ENCODE peak calls at places on chromosome 6, in nine cellular contexts. L is hepatocyte, U is keratinocyte, D is T-helper 2 cell, Q is AG10803, W is epithelial cell of proximal tubule, R is cardiac muscle cell, A is hippocampal formation, E is GM13976. J is an unnamed sample.

GRCh38 chr6:103783344-103783743 is 1076.4 kb downstream of the HACE1 start:
- DNase-seq in W (no peak), U (no peak), L (no peak), E (no peak), D (no peak), R (peak), Q (no peak), A (no peak), J (peak)

GRCh38 chr6:85641916-85642773 is 541 bp downstream of the SYNCRIP start:
- DNase-seq in Q (peak), A (peak), D (peak), W (no peak), E (peak), L (peak), R (peak), U (no peak), J (peak)

GRCh38 chr6:20402181-20403079 is 751 bp downstream of the E2F3 start:
- DNase-seq in A (no peak), L (peak), U (no peak), D (peak), E (peak), Q (peak), W (no peak), R (peak), J (no peak)

GRCh38 chr6:121310495-121310894 is 23.8 kb downstream of the TBC1D32 start:
- DNase-seq in U (no peak), R (no peak), W (no peak), A (no peak), Q (peak), E (no peak), D (no peak), L (no peak), J (no peak)

GRCh38 chr6:157461000-157461915 is 80.3 kb downstream of the ZDHHC14 start:
- DNase-seq in E (peak), R (no peak), A (no peak), W (peak), U (no peak), L (peak), Q (peak), D (no peak), J (no peak)

GRCh38 chr6:108798672-108799355 is 49.4 kb upstream of the ARMC2 start:
- DNase-seq in U (no peak), D (no peak), A (peak), L (no peak), R (peak), E (no peak), W (no peak), Q (no peak), J (peak)

GRCh38 chr6:136640132-136640915 is 90.1 kb upstream of the MAP7 start:
- DNase-seq in U (no peak), W (peak), E (no peak), Q (peak), L (no peak), A (no peak), R (no peak), D (no peak), J (no peak)

GRCh38 chr6:31580807-31581437 is 1.3 kb downstream of the LTB start:
- DNase-seq in Q (peak), A (peak), E (peak), W (no peak), U (no peak), R (peak), D (peak), L (peak), J (peak)

GRCh38 chr6:52423971-52424381 is 3.8 kb downstream of the EFHC1 start:
- DNase-seq in L (no peak), A (no peak), U (no peak), D (no peak), E (no peak), Q (peak), W (peak), R (no peak), J (no peak)

GRCh38 chr6:21522773-21523490 is 70.6 kb upstream of the SOX4 start:
- DNase-seq in Q (no peak), L (no peak), A (no peak), D (no peak), W (no peak), E (no peak), R (no peak), U (no peak), J (peak)

GRCh38 chr6:130417951-130418350 is 52.1 kb downstream of the TMEM200A start:
- DNase-seq in U (no peak), W (no peak), R (no peak), L (no peak), A (no peak), Q (peak), E (no peak), D (no peak), J (no peak)

GRCh38 chr6:156780117-156780641 is 3.0 kb downstream of the ARID1B start:
- DNase-seq in L (peak), Q (peak), W (peak), E (peak), A (peak), R (peak), D (no peak), U (peak), J (peak)

GRCh38 chr6:20861479-20861878 is 327.2 kb downstream of the CDKAL1 start:
- DNase-seq in U (no peak), L (no peak), E (no peak), A (no peak), R (no peak), Q (peak), D (no peak), W (no peak), J (no peak)

GRCh38 chr6:106666290-106667021 is 37.1 kb downstream of the QRSL1 start:
- DNase-seq in U (no peak), L (no peak), Q (no peak), R (no peak), A (no peak), E (peak), W (no peak), D (no peak), J (no peak)

GRCh38 chr6:117298941-117299340 is 33.6 kb downstream of the VGLL2 start:
- DNase-seq in W (no peak), E (no peak), R (no peak), D (no peak), A (no peak), Q (no peak), U (no peak), L (no peak), J (no peak)

GRCh38 chr6:105384004-105384403 is 18.9 kb downstream of the PREP start:
- DNase-seq in L (no peak), U (no peak), R (no peak), D (no peak), W (no peak), E (no peak), Q (no peak), A (no peak), J (no peak)

GRCh38 chr6:43029120-43029519 is 7.7 kb downstream of the RRP36 start:
- DNase-seq in A (no peak), U (no peak), E (no peak), Q (no peak), R (no peak), D (no peak), L (no peak), W (no peak), J (no peak)

GRCh38 chr6:157304840-157305675 is 18.3 kb downstream of the TMEM242 start:
- DNase-seq in U (no peak), D (no peak), E (no peak), A (no peak), Q (peak), W (no peak), L (peak), R (no peak), J (no peak)

GRCh38 chr6:80457044-80457933 is 350.8 kb downstream of the BCKDHB start:
- DNase-seq in A (peak), U (peak), D (no peak), Q (peak), R (no peak), W (peak), L (peak), E (no peak), J (peak)

GRCh38 chr6:18259675-18260447 is 4.5 kb downstream of the DEK start:
- DNase-seq in U (no peak), Q (no peak), D (no peak), A (no peak), L (no peak), R (no peak), E (no peak), W (no peak), J (no peak)

GRCh38 chr6:15132854-15133670 is 112.8 kb upstream of the JARID2 start:
- DNase-seq in Q (peak), A (no peak), R (no peak), W (peak), E (no peak), U (peak), D (no peak), L (peak), J (no peak)

GRCh38 chr6:32886674-32887383 is 32.8 kb downstream of the PSMB9 start:
- DNase-seq in D (no peak), R (peak), W (no peak), A (no peak), L (no peak), Q (peak), U (no peak), E (no peak), J (no peak)

GRCh38 chr6:26158581-26159416 is 71.6 kb downstream of the HFE start:
- DNase-seq in E (no peak), A (no peak), R (peak), Q (peak), D (no peak), L (peak), W (no peak), U (no peak), J (peak)

GRCh38 chr6:44514576-44515193 is 127.2 kb downstream of the CDC5L start:
- DNase-seq in L (no peak), A (no peak), U (no peak), W (no peak), E (no peak), D (no peak), R (no peak), Q (no peak), J (no peak)

GRCh38 chr6:154488276-154488627 is 22.2 kb downstream of the CNKSR3 start:
- DNase-seq in Q (peak), U (no peak), W (no peak), A (no peak), E (no peak), R (no peak), L (no peak), D (no peak), J (no peak)

GRCh38 chr6:35310265-35310831 is 12.7 kb downstream of the DEF6 start:
- DNase-seq in E (no peak), W (no peak), D (no peak), Q (no peak), U (no peak), L (no peak), R (no peak), A (no peak), J (no peak)

GRCh38 chr6:77136086-77136485 is 327.2 kb downstream of the HTR1B start:
- DNase-seq in R (no peak), D (no peak), L (no peak), A (no peak), E (no peak), Q (no peak), W (no peak), U (peak), J (no peak)

GRCh38 chr6:5632348-5632935 is 371.1 kb downstream of the FARS2 start:
- DNase-seq in E (no peak), U (no peak), A (no peak), D (no peak), R (no peak), L (no peak), W (no peak), Q (no peak), J (no peak)

GRCh38 chr6:104711371-104711770 is 148.3 kb downstream of the HACE1 start:
- DNase-seq in L (peak), R (no peak), E (no peak), U (no peak), W (peak), Q (peak), A (no peak), D (no peak), J (no peak)

GRCh38 chr6:5466459-5466858 is 205.1 kb downstream of the FARS2 start:
- DNase-seq in D (no peak), W (no peak), R (no peak), U (no peak), Q (peak), E (no peak), A (no peak), L (no peak), J (no peak)